ENCODE peak calls at places on chromosomes 3 and 15, in nine cellular contexts. H is GM23338, Y is AG09309, C is mammary epithelial cell, R is adrenal gland, M is colonic mucosa, A is lower lobe of right lung, I is HFF-Myc, O is WERI-Rb-1. V is an unnamed sample.

GRCh38 chr3:35685153-35685552 is 45.8 kb downstream of the ARPP21 start:
- DNase-seq in H (no peak), Y (no peak), C (no peak), R (no peak), M (no peak), A (no peak), I (no peak), O (no peak), V (no peak)

GRCh38 chr3:172751188-172751571 is 654 bp downstream of the ECT2 start:
- DNase-seq in H (no peak), Y (no peak), C (peak; percentile 33), R (no peak), M (peak; percentile 49), A (no peak), I (no peak), O (peak; percentile 31), V (no peak)

GRCh38 chr3:125125822-125126245 is 70.0 kb upstream of the HEG1 start:
- DNase-seq in H (no peak), Y (peak; percentile 99), C (peak; percentile 79), R (peak; percentile 80), M (no peak), A (no peak), I (no peak), O (no peak), V (no peak)

GRCh38 chr3:58628823-58629562 is 37.6 kb downstream of the FAM3D start:
- DNase-seq in H (no peak), Y (peak; percentile 97), C (no peak), R (no peak), M (peak; percentile 72), A (no peak), I (peak; percentile 100), O (no peak), V (no peak)

GRCh38 chr3:64824281-64824980 is 136.6 kb upstream of the ADAMTS9 start:
- DNase-seq in H (no peak), Y (no peak), C (no peak), R (no peak), M (no peak), A (no peak), I (no peak), O (no peak), V (no peak)

GRCh38 chr15:95972136-95972553 is 358.4 kb upstream of the NR2F2 start:
- DNase-seq in H (no peak), Y (peak; percentile 79), C (peak; percentile 6), R (no peak), M (no peak), A (no peak), I (peak; percentile 37), O (no peak), V (no peak)

GRCh38 chr15:42444415-42445063 is 46.4 kb downstream of the ZNF106 start:
- DNase-seq in H (peak; percentile 34), Y (no peak), C (peak; percentile 75), R (no peak), M (no peak), A (no peak), I (no peak), O (no peak), V (no peak)

GRCh38 chr3:100003609-100004503 is 110.4 kb downstream of the FILIP1L start:
- DNase-seq in H (no peak), Y (no peak), C (no peak), R (no peak), M (no peak), A (no peak), I (no peak), O (no peak), V (no peak)

GRCh38 chr3:139771331-139771730 is 93.6 kb upstream of the NMNAT3 start:
- DNase-seq in H (no peak), Y (no peak), C (no peak), R (peak; percentile 25), M (no peak), A (no peak), I (no peak), O (peak; percentile 57), V (no peak)

GRCh38 chr15:63539517-63539916 is 35.1 kb downstream of the USP3 start:
- DNase-seq in H (no peak), Y (no peak), C (no peak), R (no peak), M (peak; percentile 79), A (no peak), I (no peak), O (no peak), V (no peak)

GRCh38 chr15:69337133-69337532 is 38.4 kb downstream of the PAQR5 start:
- DNase-seq in H (no peak), Y (peak; percentile 5), C (no peak), R (no peak), M (no peak), A (no peak), I (peak; percentile 15), O (no peak), V (no peak)

GRCh38 chr3:52845157-52845556 is 10.3 kb upstream of the MUSTN1 start:
- DNase-seq in H (no peak), Y (no peak), C (no peak), R (peak; percentile 87), M (peak; percentile 39), A (no peak), I (no peak), O (no peak), V (no peak)

DNA sequence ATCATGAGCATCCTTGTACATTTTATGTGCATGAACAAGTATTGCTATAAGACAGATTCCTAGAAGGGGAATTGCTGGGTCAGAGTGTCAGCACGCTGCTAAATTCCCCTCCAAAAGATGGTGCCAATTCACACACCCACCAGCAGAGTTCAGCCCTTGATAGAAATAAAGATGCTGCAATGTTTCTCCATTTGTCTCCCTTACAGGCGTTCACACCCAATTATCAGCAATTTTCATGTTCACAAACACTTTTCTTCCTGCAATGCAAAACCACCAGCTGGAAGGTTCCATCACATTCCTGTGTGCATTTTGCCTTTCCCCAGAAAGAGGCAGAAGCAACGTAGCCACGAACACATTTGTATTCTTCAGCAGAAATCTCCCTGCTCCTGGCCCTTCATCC is 3.3 kb upstream of the TAMM41 start:
- DNase-seq in H (no peak), Y (no peak), C (no peak), R (no peak), M (no peak), A (no peak), I (no peak), O (no peak), V (no peak)
- TF ChIP-seq CTCF in H (peak; percentile 45), Y (no peak), C (no peak), R (no peak), M (no peak), A (no peak), I (no peak), O (peak; percentile 29), V (no peak)

GRCh38 chr3:174377096-174377495 is 482.0 kb upstream of the NAALADL2 start:
- DNase-seq in H (no peak), Y (no peak), C (no peak), R (no peak), M (no peak), A (no peak), I (no peak), O (no peak), V (no peak)

GRCh38 chr3:174377684-174378083 is 481.4 kb upstream of the NAALADL2 start:
- DNase-seq in H (no peak), Y (no peak), C (no peak), R (no peak), M (no peak), A (no peak), I (no peak), O (no peak), V (no peak)

DNA sequence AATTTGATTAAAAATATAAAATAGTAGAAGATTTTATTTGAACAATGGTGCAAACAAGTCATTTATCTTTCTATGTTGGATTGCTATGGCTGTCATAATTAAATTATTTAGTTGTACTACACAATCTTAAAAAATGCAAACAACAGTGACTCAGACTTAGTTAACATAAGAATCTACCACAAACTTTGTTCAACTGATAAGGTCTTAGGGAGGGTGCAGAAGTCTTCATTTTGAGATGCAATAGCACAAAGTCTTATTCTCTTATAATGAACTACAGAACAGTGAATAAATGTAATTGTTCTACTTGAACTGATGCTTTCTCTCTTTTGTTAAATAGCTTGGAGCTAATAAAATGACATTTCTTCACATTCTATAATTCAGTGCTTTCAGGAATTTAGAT is 482.8 kb upstream of the NAALADL2 start:
- DNase-seq in H (no peak), Y (no peak), C (no peak), R (no peak), M (no peak), A (no peak), I (no peak), O (no peak), V (no peak)
- TF ChIP-seq CTCF in H (no peak), Y (no peak), C (no peak), R (no peak), M (no peak), A (no peak), I (no peak), O (no peak), V (no peak)

DNA sequence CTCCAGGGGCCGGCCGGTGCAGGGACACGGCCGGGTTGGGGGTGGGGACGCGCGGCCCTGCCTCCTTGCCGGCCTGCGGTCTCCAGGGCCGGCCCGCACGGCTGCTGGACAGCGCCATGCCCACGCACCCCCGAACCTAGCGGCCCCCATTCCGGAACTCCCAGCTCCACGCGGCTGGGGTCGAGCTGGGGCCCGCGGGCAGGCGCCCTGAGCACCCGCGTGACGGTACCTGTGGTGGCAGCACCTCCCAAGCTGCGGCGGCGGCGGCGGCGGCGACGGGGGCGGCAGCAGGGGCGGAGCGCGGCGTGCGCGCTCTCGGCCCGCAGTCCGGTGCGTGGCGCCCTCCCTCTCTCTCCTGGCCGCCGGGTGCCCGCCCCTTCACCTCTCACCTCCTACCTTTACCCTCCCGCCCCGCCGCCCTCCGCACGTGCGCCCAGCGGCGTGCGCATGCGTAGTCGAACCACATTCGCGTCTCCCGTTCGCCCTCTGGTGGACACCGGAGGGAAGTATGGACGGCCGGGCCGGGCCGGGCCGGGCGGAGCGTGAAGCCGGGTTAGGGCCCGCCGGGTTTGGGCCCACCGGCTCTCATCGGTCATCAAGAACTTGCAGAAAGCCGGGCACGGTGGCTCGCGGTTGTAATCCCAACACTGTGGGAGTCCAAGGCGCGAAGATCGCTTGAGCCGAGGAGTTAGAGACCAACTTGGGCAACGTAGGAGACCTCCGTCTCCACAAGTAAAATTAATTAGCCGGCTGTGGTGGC is at the start of gene SCAP:
- DNase-seq in H (peak; percentile 95), Y (peak; percentile 17), C (peak; percentile 79), R (peak; percentile 97), M (peak; percentile 95), A (peak; percentile 95), I (peak; percentile 51), O (peak; percentile 95), V (peak; percentile 92)
- TF ChIP-seq CTCF in H (peak; percentile 90), Y (peak; percentile 86), C (peak; percentile 59), R (peak; percentile 91), M (peak; percentile 92), A (peak; percentile 95), I (peak; percentile 83), O (peak; percentile 78), V (peak; percentile 89)

DNA sequence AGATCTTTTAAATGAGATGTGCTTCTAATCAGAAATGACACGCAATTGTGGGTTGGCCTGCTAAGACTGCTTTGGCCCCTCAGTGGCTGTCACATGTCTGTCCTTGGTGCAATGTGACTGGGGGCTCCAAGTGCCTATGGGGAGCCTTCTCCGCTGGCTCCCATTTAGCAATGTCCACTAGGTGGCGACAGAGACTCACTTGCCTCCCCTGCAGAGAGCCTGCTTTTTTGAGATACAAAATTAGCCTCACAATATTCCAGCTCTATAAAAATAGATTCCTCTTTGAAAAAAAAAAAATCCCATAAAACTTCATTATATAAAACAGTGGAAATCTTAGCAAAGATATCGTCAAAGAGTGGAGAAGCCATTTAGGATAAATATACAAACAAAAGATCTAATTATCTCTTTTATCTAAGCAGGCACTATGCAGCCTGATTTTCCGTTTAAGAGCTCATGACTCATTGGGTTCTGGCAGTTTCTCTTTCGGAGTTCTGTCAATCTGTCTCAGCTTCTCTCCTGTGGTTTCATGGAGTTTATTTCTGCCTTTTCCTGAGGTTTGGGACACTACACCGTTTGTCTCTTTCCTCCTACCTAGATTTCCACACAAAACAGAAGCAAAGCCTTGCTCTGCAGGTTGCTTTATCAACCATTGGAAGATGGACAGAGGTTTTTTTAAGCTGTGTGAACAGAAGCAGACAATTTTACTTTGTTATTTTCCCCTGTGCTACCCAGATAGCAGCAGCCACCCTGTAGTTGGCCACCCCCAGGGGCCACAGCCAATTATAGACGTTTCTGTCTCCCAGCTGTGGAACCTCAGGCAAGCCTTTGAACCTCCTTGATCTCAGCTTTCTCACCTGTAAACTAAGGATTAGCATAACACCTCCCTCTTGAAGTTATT is 68.4 kb upstream of the TNFAIP8L3 start:
- DNase-seq in H (peak; percentile 82), Y (peak; percentile 41), C (peak; percentile 75), R (peak; percentile 88), M (peak; percentile 73), A (peak; percentile 61), I (peak; percentile 40), O (peak; percentile 59), V (peak; percentile 60)
- TF ChIP-seq CTCF in H (peak; percentile 91), Y (peak; percentile 96), C (peak; percentile 97), R (peak; percentile 98), M (peak; percentile 95), A (peak; percentile 96), I (peak; percentile 96), O (peak; percentile 86), V (peak; percentile 98)

V was measured in CD14-positive monocyte.